ENCODE peak calls at places on chromosomes 5 and 9, in four cellular contexts. One of them, this sample, is unnamed.

GRCh38 chr9:23117621-23118020 is 671.0 kb downstream of the DMRTA1 start:
- DNase-seq in iris pigment epithelial cell: peak
- DNase-seq in activated T-cell treated with anti-CD3 and anti-CD28 coated beads, Interleukin-2, amount 50 U/mL, for 24 hours: no peak
- DNase-seq in EL: peak
- DNase-seq in this sample: no peak

GRCh38 chr5:133825631-133826289 is 142.7 kb downstream of the C5orf15 start:
- DNase-seq in iris pigment epithelial cell: no peak
- DNase-seq in activated T-cell treated with anti-CD3 and anti-CD28 coated beads, Interleukin-2, amount 50 U/mL, for 24 hours: peak
- DNase-seq in EL: no peak
- DNase-seq in this sample: no peak

GRCh38 chr5:72814104-72814503 is 2.4 kb upstream of the TNPO1 start:
- DNase-seq in activated T-cell treated with anti-CD3 and anti-CD28 coated beads, Interleukin-2, amount 50 U/mL, for 24 hours: no peak
- DNase-seq in iris pigment epithelial cell: no peak
- DNase-seq in EL: no peak
- DNase-seq in this sample: no peak

GRCh38 chr5:169223595-169223953 is 77.4 kb downstream of the SLIT3 start:
- DNase-seq in EL: no peak
- DNase-seq in activated T-cell treated with anti-CD3 and anti-CD28 coated beads, Interleukin-2, amount 50 U/mL, for 24 hours: no peak
- DNase-seq in iris pigment epithelial cell: no peak
- DNase-seq in this sample: no peak

GRCh38 chr5:88883566-88884434 is 816 bp upstream of the MEF2C start:
- DNase-seq in EL: peak
- DNase-seq in activated T-cell treated with anti-CD3 and anti-CD28 coated beads, Interleukin-2, amount 50 U/mL, for 24 hours: peak
- DNase-seq in iris pigment epithelial cell: peak
- DNase-seq in this sample: no peak

GRCh38 chr5:172713113-172713808 is 57.7 kb downstream of the DUSP1 start:
- DNase-seq in EL: peak
- DNase-seq in iris pigment epithelial cell: no peak
- DNase-seq in activated T-cell treated with anti-CD3 and anti-CD28 coated beads, Interleukin-2, amount 50 U/mL, for 24 hours: peak
- DNase-seq in this sample: peak

GRCh38 chr5:136195971-136196577 is 3.1 kb upstream of the SMIM32 start:
- DNase-seq in activated T-cell treated with anti-CD3 and anti-CD28 coated beads, Interleukin-2, amount 50 U/mL, for 24 hours: no peak
- DNase-seq in iris pigment epithelial cell: no peak
- DNase-seq in EL: no peak
- DNase-seq in this sample: peak

GRCh38 chr5:118407958-118408357 is 580.4 kb downstream of the DTWD2 start:
- DNase-seq in activated T-cell treated with anti-CD3 and anti-CD28 coated beads, Interleukin-2, amount 50 U/mL, for 24 hours: no peak
- DNase-seq in iris pigment epithelial cell: no peak
- DNase-seq in EL: no peak
- DNase-seq in this sample: no peak

GRCh38 chr5:72842816-72843215 is 26.4 kb downstream of the TNPO1 start:
- DNase-seq in EL: peak
- DNase-seq in iris pigment epithelial cell: peak
- DNase-seq in activated T-cell treated with anti-CD3 and anti-CD28 coated beads, Interleukin-2, amount 50 U/mL, for 24 hours: no peak
- DNase-seq in this sample: no peak

GRCh38 chr5:139692605-139693340 is 44.6 kb downstream of the CXXC5 start:
- DNase-seq in iris pigment epithelial cell: no peak
- DNase-seq in EL: no peak
- DNase-seq in activated T-cell treated with anti-CD3 and anti-CD28 coated beads, Interleukin-2, amount 50 U/mL, for 24 hours: no peak
- DNase-seq in this sample: no peak

GRCh38 chr9:71740199-71740598 is 28.1 kb downstream of the CEMIP2 start:
- DNase-seq in EL: no peak
- DNase-seq in activated T-cell treated with anti-CD3 and anti-CD28 coated beads, Interleukin-2, amount 50 U/mL, for 24 hours: no peak
- DNase-seq in iris pigment epithelial cell: no peak
- DNase-seq in this sample: no peak

GRCh38 chr5:168802337-168802736 is 223.2 kb upstream of the PANK3 start:
- DNase-seq in iris pigment epithelial cell: no peak
- DNase-seq in EL: no peak
- DNase-seq in activated T-cell treated with anti-CD3 and anti-CD28 coated beads, Interleukin-2, amount 50 U/mL, for 24 hours: no peak
- DNase-seq in this sample: no peak

GRCh38 chr9:134378901-134379338 is 52.7 kb downstream of the RXRA start:
- DNase-seq in activated T-cell treated with anti-CD3 and anti-CD28 coated beads, Interleukin-2, amount 50 U/mL, for 24 hours: no peak
- DNase-seq in EL: peak
- DNase-seq in iris pigment epithelial cell: peak
- DNase-seq in this sample: no peak

GRCh38 chr5:73596705-73597328 is 29.2 kb upstream of the ARHGEF28 start:
- DNase-seq in EL: peak
- DNase-seq in activated T-cell treated with anti-CD3 and anti-CD28 coated beads, Interleukin-2, amount 50 U/mL, for 24 hours: no peak
- DNase-seq in iris pigment epithelial cell: peak
- DNase-seq in this sample: no peak

GRCh38 chr9:111483862-111484563 is at the start of gene ECPAS:
- DNase-seq in activated T-cell treated with anti-CD3 and anti-CD28 coated beads, Interleukin-2, amount 50 U/mL, for 24 hours: peak
- DNase-seq in EL: peak
- DNase-seq in iris pigment epithelial cell: peak
- DNase-seq in this sample: peak

GRCh38 chr5:170745481-170746061 is 38.0 kb upstream of the GABRP start:
- DNase-seq in activated T-cell treated with anti-CD3 and anti-CD28 coated beads, Interleukin-2, amount 50 U/mL, for 24 hours: no peak
- DNase-seq in EL: peak
- DNase-seq in iris pigment epithelial cell: no peak
- DNase-seq in this sample: no peak

GRCh38 chr5:132458651-132459030 is 31.9 kb downstream of the IRF1 start:
- DNase-seq in activated T-cell treated with anti-CD3 and anti-CD28 coated beads, Interleukin-2, amount 50 U/mL, for 24 hours: no peak
- DNase-seq in iris pigment epithelial cell: peak
- DNase-seq in EL: peak
- DNase-seq in this sample: no peak